ENCODE peak calls at places on chromosomes 12 and 14, in ten cellular contexts. R, Q, F, I, C, U, T, E, J and S are unnamed samples.
A peak's percentile ranks its signal among the peaks of the same experiment; 100 is the strongest.

GRCh38 chr12:42706331-42706730 is 116.8 kb upstream of the PRICKLE1 start:
- DNase-seq in R (no peak), Q (no peak), F (no peak), I (no peak), C (no peak), U (peak; percentile 47), T (no peak), E (no peak), J (no peak), S (no peak)

GRCh38 chr12:94263011-94263786 is 114.8 kb downstream of the PLXNC1 start:
- DNase-seq in R (no peak), Q (no peak), F (no peak), I (no peak), C (no peak), U (no peak), T (peak; percentile 18), E (no peak), J (no peak), S (no peak)

GRCh38 chr14:60544659-60545058 is 35.7 kb downstream of the SIX6 start:
- DNase-seq in R (no peak), Q (no peak), F (no peak), I (no peak), C (no peak), U (no peak), T (no peak), E (no peak), J (no peak), S (no peak)

GRCh38 chr14:30194769-30195168 is 267.1 kb upstream of the PRKD1 start:
- DNase-seq in R (peak; percentile 69), Q (peak; percentile 79), F (no peak), I (no peak), C (no peak), U (peak; percentile 81), T (no peak), E (no peak), J (no peak), S (no peak)

GRCh38 chr12:50394469-50395029 is 1.9 kb downstream of the FAM186A start:
- DNase-seq in R (no peak), Q (no peak), F (no peak), I (no peak), C (no peak), U (peak; percentile 56), T (no peak), E (no peak), J (no peak), S (no peak)

GRCh38 chr12:107231269-107231668 is 137.9 kb upstream of the CRY1 start:
- DNase-seq in R (no peak), Q (no peak), F (no peak), I (no peak), C (no peak), U (no peak), T (no peak), E (no peak), J (no peak), S (no peak)

GRCh38 chr14:105067140-105067968 is 2.1 kb upstream of the GPR132 start:
- DNase-seq in R (no peak), Q (no peak), F (no peak), I (no peak), C (no peak), U (peak; percentile 83), T (no peak), E (no peak), J (no peak), S (peak; percentile 57)

GRCh38 chr14:20440882-20441281 is 4.9 kb upstream of the KLHL33 start:
- DNase-seq in R (no peak), Q (no peak), F (no peak), I (no peak), C (no peak), U (no peak), T (no peak), E (no peak), J (no peak), S (no peak)

GRCh38 chr12:92674500-92674899 is 28.3 kb upstream of the PLEKHG7 start:
- DNase-seq in R (no peak), Q (no peak), F (no peak), I (no peak), C (no peak), U (no peak), T (no peak), E (no peak), J (no peak), S (no peak)

GRCh38 chr12:108967869-108968540 is 52.9 kb downstream of the SVOP start:
- DNase-seq in R (no peak), Q (no peak), F (peak; percentile 6), I (no peak), C (no peak), U (peak; percentile 42), T (no peak), E (no peak), J (no peak), S (peak; percentile 17)

GRCh38 chr14:94531187-94531586 is 21.9 kb upstream of the SERPINA12 start:
- DNase-seq in R (no peak), Q (no peak), F (no peak), I (no peak), C (no peak), U (no peak), T (no peak), E (no peak), J (no peak), S (no peak)

GRCh38 chr14:79056879-79057278 is 886.7 kb downstream of the NRXN3 start:
- DNase-seq in R (peak; percentile 87), Q (peak; percentile 4), F (no peak), I (no peak), C (no peak), U (peak; percentile 53), T (no peak), E (no peak), J (no peak), S (no peak)

GRCh38 chr14:68718033-68718725 is 74.7 kb downstream of the ZFP36L1 start:
- DNase-seq in R (no peak), Q (no peak), F (no peak), I (no peak), C (no peak), U (peak; percentile 52), T (no peak), E (no peak), J (no peak), S (peak; percentile 39)

GRCh38 chr12:114954626-114955025 is 270.7 kb upstream of the TBX3 start:
- DNase-seq in R (no peak), Q (no peak), F (no peak), I (no peak), C (no peak), U (no peak), T (no peak), E (no peak), J (no peak), S (no peak)

GRCh38 chr12:53201639-53202038 is 5.4 kb downstream of the ITGB7 start:
- DNase-seq in R (no peak), Q (no peak), F (no peak), I (no peak), C (no peak), U (no peak), T (no peak), E (no peak), J (no peak), S (no peak)

GRCh38 chr12:27595231-27595642 is 71.2 kb downstream of the PPFIBP1 start:
- DNase-seq in R (peak; percentile 61), Q (peak; percentile 93), F (peak; percentile 45), I (peak; percentile 9), C (no peak), U (peak; percentile 49), T (no peak), E (no peak), J (no peak), S (no peak)

GRCh38 chr14:79856357-79856756 is 354.9 kb downstream of the DIO2 start:
- DNase-seq in R (no peak), Q (no peak), F (no peak), I (no peak), C (no peak), U (no peak), T (no peak), E (no peak), J (no peak), S (no peak)

GRCh38 chr14:21734457-21735074 is 60.9 kb upstream of the OR4E1 start:
- DNase-seq in R (no peak), Q (no peak), F (peak; percentile 75), I (peak; percentile 35), C (no peak), U (peak; percentile 68), T (no peak), E (no peak), J (peak; percentile 25), S (peak; percentile 60)